ENCODE peak calls at places on chromosome 10, in five cellular contexts. P is foreskin fibroblast, Q is fibroblast of mammary gland, D is ovary, Y is HCT116. S is an unnamed sample.
A peak's percentile ranks its signal among the peaks of the same experiment; 100 is the strongest.

GRCh38 chr10:98971464-98971863 is 264.2 kb downstream of the HPSE2 start:
- DNase-seq in P (peak; percentile 58), Q (peak; percentile 15), D (no peak), Y (no peak), S (no peak)

GRCh38 chr10:35041502-35041879 is 48.6 kb downstream of the CUL2 start:
- DNase-seq in P (peak; percentile 31), Q (no peak), D (no peak), Y (peak; percentile 41), S (no peak)

GRCh38 chr10:3500408-3500856 is 284.6 kb downstream of the KLF6 start:
- DNase-seq in Q (peak; percentile 22), D (peak; percentile 74), P (peak; percentile 54), Y (no peak), S (no peak)

GRCh38 chr10:72379062-72379461 is 24.3 kb upstream of the DNAJB12 start:
- DNase-seq in Q (peak; percentile 20), P (no peak), Y (no peak), D (no peak), S (no peak)

GRCh38 chr10:111656066-111656465 is 527.5 kb downstream of the GPAM start:
- DNase-seq in Y (no peak), Q (peak; percentile 61), D (no peak), P (peak; percentile 8), S (no peak)

GRCh38 chr10:24206926-24207701 is 1.8 kb upstream of the KIAA1217 start:
- DNase-seq in Y (no peak), D (no peak), P (no peak), Q (no peak), S (no peak)

GRCh38 chr10:131847241-131847783 is 53.5 kb upstream of the PPP2R2D start:
- DNase-seq in Q (no peak), D (no peak), P (no peak), Y (no peak), S (no peak)

GRCh38 chr10:63713191-63714144 is 192.3 kb downstream of the REEP3 start:
- DNase-seq in Y (no peak), Q (peak; percentile 98), D (peak; percentile 83), P (peak; percentile 62), S (no peak)

GRCh38 chr10:82981137-82981723 is 1106.2 kb downstream of the NRG3 start:
- DNase-seq in Y (no peak), D (no peak), Q (peak; percentile 73), P (peak; percentile 75), S (no peak)

DNA sequence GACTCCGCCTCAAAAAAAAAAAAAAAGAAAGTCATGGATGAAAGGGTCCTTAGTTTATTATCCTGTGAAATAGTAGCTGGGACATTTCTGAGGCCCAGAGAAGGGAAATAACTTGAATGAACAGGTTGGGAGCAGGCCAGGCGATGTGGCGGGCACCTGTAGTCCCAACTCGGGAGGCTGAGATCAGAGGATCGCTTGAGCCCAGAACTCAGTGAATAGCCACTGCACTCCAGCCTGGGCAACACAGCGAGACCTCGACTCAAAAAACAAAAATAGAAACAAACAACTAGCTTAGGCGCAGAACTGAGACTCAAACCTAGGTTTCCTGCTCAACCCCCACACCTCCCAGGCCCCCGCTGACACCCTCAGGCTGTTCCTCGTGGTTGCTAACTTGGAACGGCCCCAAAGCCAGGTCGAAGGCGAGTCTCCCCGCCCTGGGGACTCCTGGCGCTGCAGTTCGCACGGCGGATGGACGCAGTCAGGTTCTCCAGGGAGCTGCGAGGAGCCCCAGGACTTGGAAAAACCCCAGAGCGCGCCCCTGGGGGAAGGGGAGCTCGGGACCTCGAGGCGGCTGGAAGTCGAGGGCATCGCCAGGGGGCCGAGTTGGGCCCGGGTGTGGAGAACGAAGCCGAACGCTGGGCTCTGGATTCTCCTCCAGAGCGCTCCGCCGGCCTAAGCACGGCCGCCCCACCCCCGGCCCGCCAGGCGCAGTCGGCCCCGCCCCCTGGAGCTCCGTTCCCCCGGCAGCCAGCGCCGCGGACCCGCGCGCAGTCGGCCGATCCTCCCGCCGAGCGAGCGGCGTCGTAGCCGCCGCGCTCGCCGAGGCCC is at the start of gene STOX1:
- DNase-seq in Y (peak; percentile 44), D (peak; percentile 50), P (peak; percentile 75), Q (peak; percentile 39), S (no peak)
- TF ChIP-seq CTCF in Y (no peak), D (no peak), P (no peak), Q (no peak), S (no peak)

DNA sequence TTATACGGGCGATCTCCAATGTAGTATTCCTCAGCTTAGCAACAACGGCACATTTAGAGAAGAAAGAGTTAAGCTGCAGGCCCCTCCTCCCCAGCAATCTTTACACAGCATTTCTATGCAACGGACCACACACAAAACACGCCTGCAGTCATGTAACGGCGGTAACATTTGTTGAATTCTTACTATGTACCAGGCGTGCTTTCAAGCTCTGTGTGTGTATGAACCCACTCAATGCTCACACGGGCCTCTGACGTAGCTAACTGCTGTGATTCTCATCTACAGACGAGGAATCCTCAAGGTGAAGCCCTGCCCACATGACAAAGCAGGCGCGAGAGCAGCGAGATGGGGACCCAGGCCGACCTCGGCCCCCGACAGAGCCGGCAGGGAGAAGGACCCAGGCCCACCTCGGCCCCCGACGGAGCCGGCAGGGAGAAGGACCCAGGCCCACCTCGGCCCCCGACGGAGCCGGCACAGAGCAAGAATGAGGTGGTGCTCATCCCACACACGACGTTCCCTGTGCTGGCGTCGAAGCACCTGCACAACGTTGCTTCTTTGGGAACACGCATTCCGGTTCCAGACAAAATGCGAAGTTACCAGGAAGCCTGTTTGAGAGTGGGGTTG is 240.7 kb downstream of the ZMYND11 start:
- DNase-seq in P (no peak), Y (no peak), Q (no peak), D (no peak), S (no peak)
- H3K4me3 ChIP-seq in P (no peak overlapping the region), Y (no peak overlapping the region), Q (no peak overlapping the region), D (no peak overlapping the region), S (no peak overlapping the region)

GRCh38 chr10:128631801-128632241 is 505.6 kb upstream of the MKI67 start:
- DNase-seq in Q (peak; percentile 58), P (no peak), D (no peak), Y (peak; percentile 35), S (no peak)

GRCh38 chr10:128630787-128631252 is 504.6 kb upstream of the MKI67 start:
- DNase-seq in P (no peak), Y (no peak), Q (peak; percentile 63), D (no peak), S (no peak)

GRCh38 chr10:128632694-128633093 is 506.5 kb upstream of the MKI67 start:
- DNase-seq in Q (no peak), P (no peak), D (no peak), Y (no peak), S (no peak)

GRCh38 chr10:128629111-128630096 is 503.2 kb upstream of the MKI67 start:
- DNase-seq in D (no peak), Y (peak; percentile 98), P (no peak), Q (peak; percentile 77), S (no peak)

DNA sequence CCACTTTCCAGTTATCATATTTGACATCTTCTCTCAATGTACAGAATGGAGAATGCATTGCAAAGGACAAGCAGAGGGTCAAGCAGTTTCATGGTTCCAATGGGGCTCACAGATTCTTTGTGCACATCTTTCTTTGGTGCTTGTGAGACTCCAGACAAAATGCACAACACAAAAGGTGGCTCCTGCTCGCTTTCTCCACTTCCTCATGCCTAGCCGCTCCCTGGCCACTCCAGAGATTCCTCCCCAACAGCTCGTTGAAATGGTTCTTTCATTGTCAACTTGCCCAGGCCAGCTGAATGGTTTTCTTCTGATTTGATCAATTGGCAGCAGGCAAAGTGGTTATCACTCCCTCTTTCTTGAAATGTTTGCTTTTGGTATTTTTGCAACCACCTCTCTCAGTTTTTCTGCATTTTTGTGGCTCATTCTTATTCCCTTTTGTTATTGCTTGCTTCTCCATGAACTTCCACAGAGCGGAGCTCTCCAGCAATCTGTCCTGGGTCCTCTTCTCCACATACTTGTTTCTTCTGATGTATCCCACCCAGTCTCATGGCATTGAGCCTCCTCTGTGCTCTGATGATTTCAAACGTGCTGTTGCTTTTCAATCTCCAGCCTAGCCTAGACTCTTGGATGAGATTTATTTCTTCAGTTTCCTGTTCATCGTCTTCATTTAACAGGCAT is 507.8 kb upstream of the MKI67 start:
- DNase-seq in D (no peak), P (no peak), Y (no peak), Q (no peak), S (no peak)
- TF ChIP-seq CTCF in D (no peak), P (no peak), Y (no peak), Q (no peak), S (no peak)

DNA sequence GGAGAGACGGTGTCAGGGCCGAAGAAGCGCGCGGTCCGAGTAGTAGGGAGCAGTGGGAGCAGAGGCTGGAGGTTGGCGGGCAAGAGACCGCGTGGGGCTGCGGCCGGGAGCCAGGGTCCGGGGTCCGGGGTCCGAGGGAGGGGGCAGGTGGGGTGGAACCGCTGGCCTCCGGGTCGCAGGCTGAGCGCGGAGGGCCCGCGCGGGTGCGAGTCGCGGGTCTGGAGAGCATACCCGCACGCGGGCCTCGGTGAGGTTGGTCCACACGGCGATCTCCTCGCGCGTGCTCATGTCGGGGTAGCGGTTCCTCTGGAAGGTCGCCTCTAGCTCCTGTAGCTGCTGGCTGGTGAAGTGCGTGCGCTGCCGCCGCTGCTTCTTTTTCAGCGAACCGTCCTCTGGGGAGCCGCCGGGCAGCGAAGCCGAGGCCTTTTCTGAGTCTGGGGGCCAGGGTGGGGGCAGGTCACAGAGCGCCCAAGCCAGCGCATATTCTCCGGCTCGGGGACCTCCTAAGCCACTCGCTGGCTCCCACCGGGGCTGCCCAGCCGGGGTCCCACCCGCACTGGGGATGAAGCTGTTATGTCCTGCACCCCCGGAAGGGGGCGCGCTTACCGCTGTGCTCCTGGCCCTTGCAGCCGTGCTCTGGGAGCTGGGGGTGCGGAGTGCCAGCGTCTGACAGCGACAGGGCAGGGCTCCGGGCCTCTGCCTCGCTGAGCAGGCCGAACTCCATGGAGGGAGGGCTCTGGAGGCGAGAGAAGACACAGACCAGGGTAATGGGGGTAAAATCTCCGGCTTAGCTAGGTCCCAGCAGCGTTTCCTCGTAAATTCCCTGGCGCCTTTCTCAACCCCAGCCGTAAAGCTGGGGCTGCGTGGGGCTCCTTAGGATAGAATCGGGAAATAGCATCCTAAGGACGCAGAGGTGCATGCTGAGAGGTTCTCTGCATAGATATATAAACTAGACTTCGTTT is 5.5 kb downstream of the ELOVL3 start:
- DNase-seq in P (peak; percentile 64), D (no peak), Q (no peak), Y (peak; percentile 40), S (no peak)
- H3K4me3 ChIP-seq in P (peak overlapping the region; percentile 42), D (no peak overlapping the region), Q (peak overlapping the region; percentile 41), Y (peak overlapping the region; percentile 82), S (peak overlapping the region; percentile 48)

DNA sequence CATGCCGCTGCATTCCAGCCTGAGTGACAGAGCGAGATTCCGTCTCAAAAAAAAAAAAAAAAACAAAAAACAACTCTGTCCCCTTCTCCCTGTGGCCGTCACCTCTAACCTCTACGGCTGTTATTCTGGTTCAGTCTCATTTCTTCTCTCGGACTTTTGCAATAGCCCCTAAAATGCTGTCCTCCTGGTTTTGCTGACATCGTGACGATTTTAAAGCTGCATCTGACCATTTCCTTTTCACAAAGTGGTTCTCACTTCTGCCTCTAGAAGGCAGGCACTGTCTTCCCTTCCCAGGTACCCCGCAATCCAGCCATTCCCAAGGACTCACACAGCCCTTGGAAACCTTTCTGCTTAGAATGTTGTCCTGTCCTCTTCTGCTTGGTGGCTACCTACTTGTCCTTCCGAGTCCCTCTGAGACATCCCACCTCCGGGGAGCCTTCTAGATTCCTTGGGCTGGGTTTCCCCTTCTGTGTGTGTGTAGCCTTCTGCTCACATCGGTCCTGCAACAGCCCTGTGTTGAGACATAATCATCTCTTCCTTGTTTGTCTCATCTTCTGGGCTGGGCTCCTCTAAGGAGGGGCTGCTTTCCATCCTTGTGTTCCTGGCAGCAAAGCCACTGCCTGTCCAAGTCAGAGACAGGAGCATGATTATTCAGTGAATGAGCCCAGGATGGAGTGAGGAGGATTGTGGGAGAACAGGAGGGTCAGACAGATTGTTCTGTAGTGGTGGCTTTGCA is 83.1 kb downstream of the GRK5 start:
- DNase-seq in P (peak; percentile 37), D (no peak), Y (no peak), Q (peak; percentile 12), S (no peak)
- TF ChIP-seq CTCF in P (peak; percentile 11), D (no peak), Y (peak; percentile 50), Q (peak; percentile 12), S (no peak)

GRCh38 chr10:78524342-78524741 is 490.7 kb downstream of the RPS24 start:
- DNase-seq in P (no peak), D (no peak), Y (no peak), Q (no peak), S (no peak)
- H3K4me3 ChIP-seq in P (no peak overlapping the region), D (no peak overlapping the region), Y (no peak overlapping the region), Q (no peak overlapping the region), S (no peak overlapping the region)

GRCh38 chr10:33132626-33133025 is 174.6 kb upstream of the ITGB1 start:
- DNase-seq in Y (no peak), D (no peak), Q (no peak), P (no peak), S (no peak)
- TF ChIP-seq CTCF in Y (peak; percentile 44), D (no peak), Q (peak; percentile 3), P (no peak), S (peak; percentile 41)